ENCODE peak calls at places on chromosomes 4 and X, in four cellular contexts. R is ascending aorta, O is stomach, D is brain microvascular endothelial cell. N is an unnamed sample.

GRCh38 chrX:36336746-36337145 is 417.2 kb downstream of the CFAP47 start:
- DNase-seq in R (no peak), O (no peak), D (no peak), N (no peak)

GRCh38 chr4:168183717-168184571 is 91.6 kb downstream of the ANXA10 start:
- DNase-seq in R (no peak), O (no peak), D (no peak), N (peak; percentile 27)

GRCh38 chrX:154378059-154378798 is 866 bp upstream of the EMD start:
- DNase-seq in R (peak; percentile 98), O (peak; percentile 70), D (no peak), N (no peak)

GRCh38 chr4:6331018-6331417 is 61.4 kb downstream of the WFS1 start:
- DNase-seq in R (no peak), O (no peak), D (no peak), N (no peak)

GRCh38 chrX:153766871-153767673 is 3.0 kb downstream of the PLXNB3 start:
- DNase-seq in R (no peak), O (no peak), D (no peak), N (no peak)

GRCh38 chrX:21225643-21226042 is 148.6 kb upstream of the CNKSR2 start:
- DNase-seq in R (no peak), O (no peak), D (no peak), N (no peak)

GRCh38 chrX:46268429-46268828 is 276.8 kb downstream of the ZNF674 start:
- DNase-seq in R (no peak), O (no peak), D (no peak), N (no peak)

GRCh38 chr4:15291133-15291532 is 136.7 kb upstream of the C1QTNF7 start:
- DNase-seq in R (no peak), O (no peak), D (no peak), N (no peak)

GRCh38 chr4:149584703-149585102 is 230.9 kb downstream of the IQCM start:
- DNase-seq in R (no peak), O (no peak), D (no peak), N (no peak)

GRCh38 chr4:108193891-108194672 is 25.4 kb upstream of the LEF1 start:
- DNase-seq in R (no peak), O (no peak), D (no peak), N (no peak)

GRCh38 chrX:20454117-20454516 is 187.4 kb upstream of the RPS6KA3 start:
- DNase-seq in R (no peak), O (no peak), D (no peak), N (no peak)

GRCh38 chrX:133956570-133957340 is 28.6 kb downstream of the GPC3 start:
- DNase-seq in R (no peak), O (no peak), D (no peak), N (no peak)
- TF ChIP-seq CTCF in R (no peak), O (no peak), D (no peak), N (no peak)

DNA sequence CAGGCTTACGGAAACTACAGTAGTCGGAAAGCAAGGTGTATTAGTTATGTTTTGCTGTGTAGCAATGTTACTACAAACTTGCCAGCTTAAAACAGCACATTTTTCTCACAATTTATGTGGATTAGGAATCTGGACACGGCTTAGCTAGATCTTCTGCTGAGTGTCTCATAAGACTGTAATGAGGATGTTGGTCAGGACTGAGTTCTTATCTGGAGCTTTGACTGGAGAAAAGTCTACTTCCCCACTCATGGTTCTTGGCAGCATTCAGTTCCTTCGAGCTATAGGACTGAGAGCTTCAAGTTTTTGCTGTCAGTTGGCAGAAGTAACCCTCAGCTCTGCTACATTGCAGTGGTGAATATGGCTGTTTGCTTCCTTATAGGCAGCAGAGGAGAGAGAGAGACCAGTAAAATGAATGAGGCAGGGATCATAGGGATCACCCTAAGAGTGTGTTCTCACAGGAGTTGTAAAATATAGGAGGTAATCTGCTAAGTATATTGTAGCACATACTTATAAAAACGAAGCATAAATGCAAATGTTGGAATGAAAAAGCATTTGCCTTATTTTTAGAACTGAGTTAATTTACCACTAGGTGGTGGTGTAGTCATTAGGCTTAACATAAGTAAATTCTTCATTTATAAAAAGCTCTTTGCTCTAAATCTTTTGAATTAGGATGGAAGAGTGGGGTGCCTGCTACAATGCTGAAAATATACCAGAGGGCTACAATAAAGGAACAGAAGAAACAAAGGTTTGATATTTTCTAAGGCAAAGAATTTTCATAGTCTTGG is 38.6 kb downstream of the ALG13 start:
- DNase-seq in R (no peak), O (no peak), D (peak; percentile 5), N (no peak)
- TF ChIP-seq CTCF in R (peak; percentile 12), O (no peak), D (peak; percentile 16), N (peak; percentile 10)

GRCh38 chr4:141417387-141417786 is 196.7 kb downstream of the ZNF330 start:
- DNase-seq in R (no peak), O (no peak), D (peak; percentile 18), N (no peak)
- TF ChIP-seq CTCF in R (no peak), O (no peak), D (no peak), N (no peak)

GRCh38 chr4:87220094-87220831 is at the start of gene KLHL8:
- DNase-seq in R (peak; percentile 95), O (peak; percentile 86), D (peak; percentile 77), N (peak; percentile 40)

GRCh38 chr4:87216469-87216868 is 3.9 kb downstream of the KLHL8 start:
- DNase-seq in R (no peak), O (no peak), D (no peak), N (no peak)

GRCh38 chr4:87224036-87224923 is 3.9 kb upstream of the KLHL8 start:
- DNase-seq in R (no peak), O (no peak), D (no peak), N (no peak)

DNA sequence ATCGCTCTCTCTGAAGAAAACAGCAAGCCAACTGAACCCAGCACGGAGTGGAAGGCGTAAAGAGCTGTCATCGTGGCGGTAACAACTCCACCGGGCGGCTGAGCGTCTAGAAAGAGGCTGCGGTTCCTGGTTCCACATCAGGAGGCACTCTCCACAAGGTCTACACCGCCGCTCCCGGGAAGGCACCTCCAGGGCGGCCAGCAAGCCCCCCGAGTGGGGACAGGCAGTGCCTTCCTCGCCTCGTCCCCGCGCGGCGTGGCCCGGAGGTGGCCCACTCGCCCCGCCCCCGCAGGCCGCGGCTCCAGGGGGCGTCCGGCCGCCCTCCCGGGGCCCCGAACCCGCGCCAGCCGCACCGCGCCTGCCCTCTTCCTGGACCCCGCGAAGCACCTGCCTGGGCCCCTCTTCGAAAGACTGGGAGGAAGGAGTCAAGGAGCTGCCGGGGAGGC is 747 bp downstream of the KLHL8 start:
- DNase-seq in R (peak; percentile 69), O (peak; percentile 44), D (peak; percentile 38), N (no peak)
- TF ChIP-seq CTCF in R (peak; percentile 25), O (no peak), D (peak; percentile 54), N (peak; percentile 17)

DNA sequence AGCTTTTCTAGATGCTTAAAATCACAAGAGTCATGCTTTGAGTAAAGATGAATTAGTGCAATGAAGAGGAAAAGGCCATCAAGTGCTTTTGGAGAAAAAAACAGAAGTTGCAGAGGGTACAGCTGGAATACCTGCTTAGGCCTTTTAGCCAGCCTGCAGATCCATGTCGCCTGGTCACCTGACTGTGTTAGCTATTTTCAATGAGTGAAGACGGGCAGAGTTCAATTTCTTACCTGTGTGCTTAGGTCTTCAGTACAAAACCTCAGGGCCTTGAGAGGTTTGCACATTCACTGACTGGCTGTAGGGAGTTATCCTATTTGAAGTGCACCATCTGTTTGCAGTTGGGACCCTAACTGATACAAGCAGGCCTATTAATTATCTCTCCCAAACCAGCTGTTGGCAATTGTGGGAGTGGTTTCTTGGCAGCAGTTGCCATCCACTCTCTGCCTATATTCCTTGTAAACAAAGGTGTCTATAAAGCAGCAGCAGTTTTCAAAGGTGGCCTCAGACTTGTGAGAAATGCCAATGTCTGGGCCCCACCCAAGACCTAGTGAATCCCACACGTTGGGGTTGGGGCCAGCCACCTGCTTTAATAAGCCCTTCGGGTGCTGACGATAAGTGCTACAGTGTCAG is 16.3 kb upstream of the FAT1 start:
- DNase-seq in R (no peak), O (no peak), D (no peak), N (no peak)
- TF ChIP-seq CTCF in R (no peak), O (no peak), D (no peak), N (no peak)

N was measured in astrocyte of the cerebellum.